ENCODE peak calls at places on chromosomes 1 and 21, in seven cellular contexts. N is tibial artery; P is CD8-positive, alpha-beta memory T cell; T is right cardiac atrium; H is heart right ventricle; L is lung; F is cardiac muscle cell. X is an unnamed sample.

GRCh38 chr1:190176776-190177175 is 300.9 kb downstream of the BRINP3 start:
- DNase-seq in P (no peak), N (no peak), H (no peak), T (no peak), L (no peak), F (no peak), X (no peak)

GRCh38 chr1:1111516-1112236 is 4.2 kb downstream of the C1orf159 start:
- DNase-seq in F (no peak), P (peak), T (no peak), L (no peak), H (no peak), N (peak), X (no peak)

GRCh38 chr1:206079130-206079529 is 26.2 kb downstream of the RHEX start:
- DNase-seq in L (no peak), T (no peak), F (no peak), H (no peak), N (no peak), P (no peak), X (no peak)

GRCh38 chr1:174676856-174677255 is 229.1 kb downstream of the GPR52 start:
- DNase-seq in N (no peak), L (no peak), H (no peak), T (no peak), P (no peak), F (no peak), X (no peak)

GRCh38 chr1:113641396-113641795 is 117.9 kb downstream of the PHTF1 start:
- DNase-seq in P (no peak), F (no peak), H (no peak), N (no peak), L (no peak), T (no peak), X (no peak)

GRCh38 chr1:235901461-235901860 is 34.8 kb upstream of the LYST start:
- DNase-seq in N (no peak), T (no peak), F (no peak), L (no peak), H (no peak), P (no peak), X (no peak)

GRCh38 chr21:38241029-38241740 is 15.6 kb upstream of the KCNJ15 start:
- DNase-seq in L (no peak), F (no peak), T (peak), N (peak), P (no peak), H (peak), X (no peak)

GRCh38 chr1:165832902-165833301 is 5.5 kb downstream of the UCK2 start:
- DNase-seq in F (no peak), T (no peak), N (no peak), P (no peak), H (no peak), L (no peak), X (no peak)

GRCh38 chr1:160768295-160768657 is 27.7 kb upstream of the LY9 start:
- DNase-seq in P (peak), N (no peak), H (peak), T (peak), F (peak), L (no peak), X (no peak)

GRCh38 chr21:45299026-45299863 is 11.6 kb upstream of the POFUT2 start:
- DNase-seq in P (no peak), T (peak), F (no peak), N (peak), L (no peak), H (peak), X (no peak)

GRCh38 chr1:159922499-159923202 is 2.7 kb downstream of the TAGLN2 start:
- DNase-seq in F (no peak), P (peak), H (peak), T (peak), N (peak), L (peak), X (no peak)

GRCh38 chr1:193338194-193338593 is 151.8 kb upstream of the B3GALT2 start:
- DNase-seq in T (no peak), H (no peak), P (no peak), F (no peak), L (no peak), N (no peak), X (no peak)

GRCh38 chr1:7940745-7941436 is at the start of gene TNFRSF9:
- DNase-seq in T (peak), N (no peak), H (no peak), L (peak), P (peak), F (no peak), X (no peak)

GRCh38 chr1:227654858-227655752 is 80.0 kb downstream of the JMJD4 start:
- DNase-seq in H (no peak), L (no peak), P (no peak), N (no peak), F (no peak), T (no peak), X (no peak)

GRCh38 chr1:210663730-210664573 is 335.2 kb downstream of the HHAT start:
- DNase-seq in P (no peak), L (no peak), F (peak), T (no peak), H (no peak), N (no peak), X (no peak)

GRCh38 chr1:247487057-247487456 is 29.2 kb upstream of the OR2B11 start:
- DNase-seq in L (no peak), F (peak), T (no peak), N (no peak), P (peak), H (no peak), X (peak)

GRCh38 chr1:47527653-47528272 is 89.9 kb downstream of the FOXD2 start:
- DNase-seq in T (no peak), L (peak), F (peak), H (no peak), N (no peak), P (no peak), X (no peak)

GRCh38 chr1:159938221-159938852 is 7.1 kb downstream of the IGSF9 start:
- DNase-seq in F (no peak), L (no peak), H (no peak), P (no peak), N (no peak), T (no peak), X (no peak)

GRCh38 chr1:236016782-236017400 is 48.0 kb downstream of the NID1 start:
- DNase-seq in T (no peak), H (no peak), F (no peak), N (peak), L (no peak), P (no peak), X (no peak)

GRCh38 chr1:198575715-198576641 is 35.5 kb upstream of the ATP6V1G3 start:
- DNase-seq in N (no peak), H (no peak), P (no peak), L (no peak), F (no peak), T (no peak), X (no peak)

GRCh38 chr1:244732846-244733450 is 80.0 kb downstream of the DESI2 start:
- DNase-seq in H (no peak), N (no peak), T (no peak), L (peak), F (no peak), P (no peak), X (no peak)

GRCh38 chr21:26883768-26884167 is 38.6 kb upstream of the ADAMTS1 start:
- DNase-seq in N (no peak), H (no peak), L (no peak), P (no peak), T (no peak), F (no peak), X (no peak)

DNA sequence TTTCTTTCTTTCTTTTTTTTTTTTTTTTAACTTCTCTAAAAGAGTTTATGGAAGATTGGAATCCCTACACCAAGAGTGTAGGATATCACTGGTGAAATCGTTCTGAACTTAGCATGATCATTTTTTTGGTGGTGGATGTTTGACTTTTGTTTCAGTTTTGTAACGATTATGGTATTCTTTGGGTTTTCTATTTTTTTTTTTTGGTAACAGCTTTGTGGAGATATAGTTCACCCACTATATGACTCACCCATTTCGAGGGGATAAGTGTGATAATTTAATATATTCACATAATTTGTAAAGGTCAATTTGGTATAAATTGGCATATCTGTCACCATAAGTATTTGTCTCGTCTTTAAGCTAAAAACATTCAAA is 29.2 kb downstream of the AGPAT3 start:
- DNase-seq in N (no peak), F (no peak), L (no peak), P (no peak), T (no peak), H (no peak), X (no peak)
- H3K4me3 ChIP-seq in N (no peak), F (no peak), L (no peak), P (no peak), T (peak), H (peak), X (no peak)

GRCh38 chr1:108852141-108852540 is 4.8 kb downstream of the AKNAD1 start:
- DNase-seq in L (no peak), T (no peak), N (no peak), H (no peak), F (no peak), P (no peak), X (no peak)
- H3K4me3 ChIP-seq in L (no peak), T (no peak), N (no peak), H (peak), F (no peak), P (no peak), X (no peak)

DNA sequence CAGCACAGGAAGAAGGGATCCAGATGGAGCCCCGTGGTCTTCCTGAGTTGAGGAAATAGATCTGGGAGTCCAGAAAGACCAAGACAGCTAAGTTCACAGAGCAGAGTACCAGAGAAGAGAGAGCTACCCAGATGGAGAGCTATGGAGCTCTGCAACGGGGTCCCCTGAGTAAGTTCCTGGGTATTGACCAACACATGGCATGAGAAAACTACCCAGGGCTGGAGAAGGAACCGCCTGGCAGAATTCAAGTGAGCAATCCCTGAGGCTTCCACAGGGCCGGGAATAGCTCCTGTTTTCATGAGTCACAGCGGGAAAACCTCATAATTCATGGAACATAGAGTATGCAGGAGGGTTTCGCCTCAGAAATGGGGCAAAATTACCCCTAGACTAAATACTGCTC is 19.7 kb downstream of the STPG1 start:
- DNase-seq in H (no peak), P (no peak), T (no peak), N (no peak), F (no peak), L (peak), X (no peak)
- H3K4me3 ChIP-seq in H (no peak), P (no peak), T (no peak), N (no peak), F (no peak), L (no peak), X (no peak)

DNA sequence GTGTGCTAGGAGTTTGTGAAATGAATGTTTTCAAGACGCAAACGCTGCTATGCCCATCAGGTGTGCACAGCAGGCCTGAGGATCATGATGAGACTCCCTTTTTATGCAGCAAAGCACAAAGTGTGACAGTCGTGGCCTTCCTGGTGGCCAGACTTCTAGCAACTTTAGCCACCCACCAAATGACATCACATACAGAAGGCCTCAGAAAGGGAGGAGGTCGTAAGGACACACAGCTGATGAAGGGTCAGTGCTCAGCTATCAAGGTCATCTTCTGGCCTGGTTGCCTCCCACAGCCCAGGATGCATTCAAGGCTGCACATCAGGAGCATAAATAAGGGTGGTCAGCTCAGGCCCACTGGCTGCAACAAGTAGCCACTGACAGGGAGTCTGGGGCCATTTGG is 36.6 kb downstream of the BMP8A start:
- DNase-seq in F (no peak), L (no peak), H (no peak), N (no peak), P (no peak), T (no peak), X (no peak)
- H3K4me3 ChIP-seq in F (no peak), L (no peak), H (no peak), N (no peak), P (no peak), T (no peak), X (no peak)

DNA sequence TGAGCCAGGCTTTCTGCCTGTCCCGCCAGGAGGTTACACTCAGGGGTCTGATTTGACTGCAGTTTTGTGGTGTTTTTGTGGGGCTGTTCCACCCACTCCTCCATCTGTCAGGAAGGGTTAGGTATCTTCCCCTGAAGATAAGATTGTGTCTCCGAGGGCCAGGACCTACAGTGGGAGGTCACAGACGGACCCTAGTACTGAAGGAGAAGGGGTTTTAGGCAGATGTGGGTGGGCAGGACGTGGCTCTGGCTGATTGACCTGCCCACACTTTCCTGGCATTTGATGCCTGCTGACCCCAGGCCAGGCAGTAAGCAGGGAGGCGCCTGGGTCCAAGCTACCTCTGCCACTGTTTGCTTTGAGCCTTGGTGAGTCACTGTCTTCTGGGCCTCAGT is 13.9 kb downstream of the RPS6KA1 start:
- DNase-seq in P (no peak), H (no peak), F (no peak), T (no peak), L (no peak), N (no peak), X (no peak)
- H3K4me3 ChIP-seq in P (no peak), H (peak), F (no peak), T (no peak), L (no peak), N (no peak), X (no peak)

DNA sequence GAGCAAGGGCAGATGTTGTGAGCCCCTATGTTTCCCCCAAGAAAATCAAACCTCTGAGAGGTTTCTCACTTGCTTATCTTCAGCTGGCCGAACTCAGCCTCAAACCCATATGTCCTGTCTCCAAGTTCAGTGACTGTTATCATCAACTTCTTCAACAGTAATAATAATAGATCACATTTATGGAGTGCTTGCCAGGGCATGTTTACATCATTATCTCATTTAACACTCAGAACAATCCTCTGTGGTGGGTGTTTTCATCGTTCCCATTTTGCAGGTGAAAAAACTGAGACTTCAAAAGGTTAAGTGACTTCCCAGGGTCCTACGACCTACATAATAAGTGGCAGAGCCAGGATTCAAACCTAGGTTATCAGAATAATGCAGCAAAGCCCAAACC is 3.4 kb downstream of the CAPN2 start:
- DNase-seq in H (no peak), P (no peak), N (no peak), L (no peak), T (no peak), F (no peak), X (no peak)
- H3K4me3 ChIP-seq in H (peak), P (peak), N (no peak), L (no peak), T (no peak), F (no peak), X (peak)

GRCh38 chr1:67114162-67114561 is 20.6 kb downstream of the C1orf141 start:
- DNase-seq in L (no peak), F (no peak), T (no peak), N (no peak), P (no peak), H (no peak), X (no peak)
- H3K4me3 ChIP-seq in L (no peak), F (no peak), T (no peak), N (no peak), P (no peak), H (no peak), X (no peak)

GRCh38 chr1:12343823-12344487 is 114.1 kb downstream of the VPS13D start:
- DNase-seq in P (no peak), F (no peak), N (no peak), T (no peak), L (no peak), H (no peak), X (no peak)
- H3K4me3 ChIP-seq in P (no peak), F (no peak), N (no peak), T (no peak), L (no peak), H (peak), X (no peak)

DNA sequence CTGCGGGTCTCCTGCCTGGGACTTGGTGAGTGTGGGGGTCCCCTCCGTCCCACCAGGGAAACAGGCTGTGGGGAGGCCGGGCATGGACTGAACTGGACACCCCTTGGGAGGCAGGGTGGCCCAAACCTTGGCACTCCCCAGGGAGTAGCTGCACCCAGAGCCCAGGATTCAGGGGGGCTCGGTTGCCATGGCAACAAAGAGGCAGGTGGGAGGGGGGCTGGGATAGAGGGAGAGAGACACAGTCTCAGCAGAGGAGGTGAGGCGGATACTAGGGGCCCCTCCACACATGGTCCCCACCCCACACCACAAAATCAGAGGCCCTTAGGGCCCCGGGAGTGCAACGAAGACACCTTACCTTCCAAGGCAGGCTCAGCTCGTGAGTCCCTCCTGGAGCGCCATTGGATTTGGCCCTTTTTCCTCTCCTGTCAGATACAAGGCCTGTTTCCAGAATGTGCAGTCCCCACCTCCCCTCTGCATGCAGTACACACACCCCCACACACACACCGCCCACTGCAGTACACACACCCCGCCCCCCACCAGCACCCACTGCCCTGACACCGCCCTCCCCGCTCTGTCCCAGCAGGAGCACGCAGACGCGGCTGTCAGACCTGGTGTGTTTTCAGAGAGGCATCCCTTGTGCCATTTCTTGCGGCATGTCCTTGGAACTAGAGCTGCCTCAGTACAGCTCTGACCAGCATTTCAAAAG is 27.2 kb downstream of the KCNAB2 start:
- DNase-seq in T (no peak), N (no peak), P (no peak), H (no peak), L (no peak), F (no peak), X (no peak)
- H3K4me3 ChIP-seq in T (no peak), N (no peak), P (no peak), H (no peak), L (no peak), F (no peak), X (no peak)